ENCODE peak calls at places on chromosomes 7 and 10, in ten cellular contexts. J is left colon; I is NCI-H1417 treated with DMSO at 0.1 percent for 48 hours; V is ecto neural progenitor cell; Z is fibroblast of mammary gland; T is HFF-Myc; G is cardiac muscle cell; Y is tibial artery; E is naive thymus-derived CD8-positive, alpha-beta T cell; W is activated effector memory CD4-positive, alpha-beta T cell treated with Interleukin-2 at 50 U/mL for 16 hours. Q is an unnamed sample.

GRCh38 chr10:127553431-127553830 is 4.3 kb downstream of the NPS start:
- DNase-seq in Y (no peak), J (no peak), E (no peak), W (no peak), G (no peak), V (no peak), T (no peak), Z (no peak), I (no peak), Q (no peak)

GRCh38 chr10:103021897-103022286 is 103.8 kb downstream of the CNNM2 start:
- DNase-seq in G (no peak), V (no peak), T (no peak), E (no peak), I (no peak), W (no peak), Z (peak; percentile 60), J (no peak), Y (peak; percentile 86), Q (no peak)

GRCh38 chr10:89352039-89352597 is 24.3 kb downstream of the IFIT3 start:
- DNase-seq in T (peak; percentile 82), G (peak; percentile 52), Z (peak; percentile 99), V (no peak), I (no peak), J (no peak), W (no peak), E (no peak), Y (peak; percentile 84), Q (peak; percentile 99)

GRCh38 chr7:105188201-105188600 is 174.2 kb downstream of the KMT2E start:
- DNase-seq in V (no peak), G (no peak), E (no peak), I (no peak), W (no peak), Z (peak; percentile 33), J (no peak), T (no peak), Y (no peak), Q (no peak)

GRCh38 chr10:19164461-19164860 is 115.9 kb downstream of the MALRD1 start:
- DNase-seq in T (no peak), W (no peak), G (no peak), J (no peak), Y (no peak), V (no peak), Z (no peak), I (no peak), E (no peak), Q (no peak)

GRCh38 chr10:16009736-16010259 is 149.5 kb upstream of the MINDY3 start:
- DNase-seq in W (no peak), G (no peak), J (no peak), T (no peak), Y (no peak), V (no peak), Z (no peak), E (no peak), I (no peak), Q (no peak)

GRCh38 chr10:113960617-113961260 is 82.9 kb upstream of the ADRB1 start:
- DNase-seq in Z (no peak), Y (no peak), W (peak; percentile 43), E (no peak), J (peak; percentile 80), G (no peak), I (no peak), T (no peak), V (no peak), Q (no peak)

GRCh38 chr7:33423646-33424020 is 294.3 kb downstream of the BBS9 start:
- DNase-seq in G (no peak), I (no peak), E (no peak), Z (peak; percentile 37), V (no peak), Y (no peak), W (no peak), T (no peak), J (no peak), Q (no peak)

GRCh38 chr10:6195891-6196290 is 6.8 kb upstream of the PFKFB3 start:
- DNase-seq in Y (peak; percentile 90), W (no peak), T (no peak), J (no peak), V (no peak), E (no peak), Z (no peak), G (no peak), I (no peak), Q (no peak)

GRCh38 chr10:13590886-13591285 is 4.1 kb downstream of the PRPF18 start:
- DNase-seq in G (no peak), I (no peak), T (no peak), Z (no peak), Y (no peak), W (no peak), V (no peak), E (no peak), J (no peak), Q (no peak)

GRCh38 chr10:62437696-62438095 is 63.5 kb downstream of the ZNF365 start:
- DNase-seq in E (no peak), T (peak; percentile 58), Y (no peak), I (no peak), G (peak; percentile 68), Z (peak; percentile 87), W (no peak), J (no peak), V (no peak), Q (peak; percentile 89)

Q was measured in BJ.